ENCODE peak calls at places on chromosomes 7 and 10, in ten cellular contexts. D, U, P, V, S, L, J, B, E and F are unnamed samples.

GRCh38 chr7:159070422-159071148 is 74.1 kb downstream of the VIPR2 start:
- DNase-seq in V (no peak), D (no peak), S (no peak), L (peak), U (no peak), B (no peak), P (peak), E (no peak), J (no peak), F (no peak)

GRCh38 chr7:47531584-47532492 is 50.1 kb downstream of the TNS3 start:
- DNase-seq in D (no peak), B (no peak), S (no peak), J (no peak), L (no peak), V (no peak), U (no peak), E (no peak), P (no peak), F (no peak)

GRCh38 chr7:79282882-79283602 is 170.4 kb downstream of the MAGI2 start:
- DNase-seq in J (peak), D (peak), S (peak), P (peak), U (peak), B (no peak), L (peak), V (no peak), E (no peak), F (peak)

GRCh38 chr10:20955355-20955893 is 58.3 kb upstream of the NEBL start:
- DNase-seq in E (no peak), D (no peak), U (no peak), P (peak), V (no peak), B (no peak), L (no peak), J (no peak), S (no peak), F (no peak)

GRCh38 chr10:111972109-111972508 is 211.5 kb downstream of the GPAM start:
- DNase-seq in D (peak), B (no peak), V (no peak), J (no peak), U (no peak), P (peak), L (no peak), E (no peak), S (no peak), F (no peak)

GRCh38 chr7:26346611-26347200 is 55.0 kb downstream of the SNX10 start:
- DNase-seq in V (no peak), U (no peak), L (no peak), J (peak), D (no peak), E (peak), P (peak), B (no peak), S (no peak), F (peak)

GRCh38 chr7:156478486-156478885 is 162.1 kb upstream of the RNF32 start:
- DNase-seq in S (no peak), V (no peak), J (no peak), U (no peak), B (no peak), D (no peak), E (no peak), L (no peak), P (no peak), F (no peak)

GRCh38 chr7:113907617-113908016 is 11.2 kb downstream of the PPP1R3A start:
- DNase-seq in P (no peak), S (no peak), U (no peak), D (no peak), V (no peak), B (no peak), L (no peak), J (no peak), E (no peak), F (no peak)

GRCh38 chr7:117143580-117143979 is 179.3 kb downstream of the WNT2 start:
- DNase-seq in U (no peak), S (no peak), E (no peak), D (no peak), V (no peak), J (peak), P (peak), B (no peak), L (peak), F (peak)

GRCh38 chr10:91935886-91936285 is 12.3 kb downstream of the BTAF1 start:
- DNase-seq in J (peak), V (no peak), L (no peak), S (no peak), D (no peak), U (no peak), B (no peak), E (no peak), P (peak), F (peak)

GRCh38 chr7:85150624-85151023 is 36.2 kb downstream of the SEMA3D start:
- DNase-seq in D (no peak), B (no peak), P (no peak), E (no peak), J (no peak), L (no peak), U (no peak), V (no peak), S (no peak), F (no peak)

GRCh38 chr7:80379034-80379433 is 132.8 kb downstream of the GNAT3 start:
- DNase-seq in P (peak), U (no peak), S (no peak), V (no peak), L (peak), D (peak), B (no peak), E (no peak), J (peak), F (peak)

GRCh38 chr7:27245798-27246691 is 3.4 kb downstream of the EVX1 start:
- DNase-seq in S (no peak), L (no peak), E (no peak), P (no peak), U (no peak), B (peak), D (no peak), V (no peak), J (no peak), F (peak)

GRCh38 chr7:102912742-102913141 is at the start of gene LRRC17:
- DNase-seq in J (peak), E (no peak), B (no peak), S (no peak), L (peak), P (peak), V (no peak), D (peak), U (peak), F (no peak)

GRCh38 chr10:106576534-106576933 is 588.0 kb downstream of the SORCS1 start:
- DNase-seq in U (no peak), V (no peak), S (no peak), L (no peak), J (no peak), B (no peak), D (no peak), P (no peak), E (no peak), F (no peak)

GRCh38 chr10:14618669-14619068 is 156.0 kb downstream of the FAM107B start:
- DNase-seq in S (no peak), V (no peak), J (no peak), P (no peak), D (no peak), B (no peak), E (no peak), U (no peak), L (no peak), F (no peak)

GRCh38 chr7:156194813-156195212 is 382.6 kb upstream of the SHH start:
- DNase-seq in E (no peak), J (no peak), D (no peak), U (no peak), P (no peak), B (no peak), V (no peak), S (no peak), L (no peak), F (no peak)

GRCh38 chr7:101677421-101678137 is 48.5 kb upstream of the MYL10 start:
- DNase-seq in L (no peak), D (no peak), S (no peak), V (no peak), E (no peak), P (peak), J (peak), U (no peak), B (no peak), F (peak)

GRCh38 chr10:104246981-104247380 is 7.7 kb upstream of the GSTO1 start:
- DNase-seq in D (peak), E (no peak), P (peak), L (peak), J (peak), S (no peak), V (no peak), U (no peak), B (no peak), F (peak)

GRCh38 chr7:77222819-77223218 is 23.2 kb upstream of the FGL2 start:
- DNase-seq in U (no peak), S (no peak), B (no peak), D (no peak), E (no peak), P (no peak), V (no peak), L (no peak), J (no peak), F (no peak)

GRCh38 chr10:18918545-18918944 is 130.1 kb upstream of the MALRD1 start:
- DNase-seq in L (peak), J (peak), U (peak), S (no peak), E (no peak), V (no peak), D (peak), B (no peak), P (peak), F (peak)

GRCh38 chr7:30472771-30473392 is 5.7 kb downstream of the NOD1 start:
- DNase-seq in E (no peak), B (no peak), P (peak), S (peak), J (peak), U (no peak), V (peak), D (peak), L (peak), F (peak)

GRCh38 chr7:23473848-23474097 is 3.5 kb upstream of the IGF2BP3 start:
- DNase-seq in S (no peak), B (no peak), E (no peak), J (no peak), P (no peak), V (no peak), U (no peak), D (no peak), L (no peak), F (no peak)

GRCh38 chr7:75950111-75950681 is 35.2 kb downstream of the POR start:
- DNase-seq in D (no peak), E (no peak), J (no peak), L (no peak), U (no peak), B (peak), P (no peak), V (no peak), S (no peak), F (no peak)

GRCh38 chr7:55593515-55594318 is 21.4 kb upstream of the VOPP1 start:
- DNase-seq in J (peak), E (peak), D (peak), P (peak), V (no peak), B (peak), L (peak), U (no peak), S (no peak), F (peak)

GRCh38 chr10:386751-387693 is 251.8 kb downstream of the ZMYND11 start:
- DNase-seq in P (no peak), D (no peak), V (no peak), U (no peak), S (no peak), L (no peak), B (no peak), E (no peak), J (no peak), F (no peak)

GRCh38 chr10:74932648-74933047 is 106.2 kb downstream of the KAT6B start:
- DNase-seq in D (no peak), U (no peak), P (peak), B (peak), L (no peak), J (no peak), V (peak), E (no peak), S (no peak), F (no peak)

GRCh38 chr10:47277352-47278151 is 22.4 kb upstream of the GDF10 start:
- DNase-seq in P (no peak), E (no peak), S (no peak), L (no peak), U (no peak), J (no peak), V (no peak), D (no peak), B (no peak), F (peak)

GRCh38 chr7:5396999-5397656 is 26.5 kb downstream of the TNRC18 start:
- DNase-seq in U (peak), B (peak), P (peak), D (peak), J (peak), L (peak), V (peak), S (no peak), E (peak), F (peak)

GRCh38 chr7:2978403-2978802 is 65.3 kb downstream of the CARD11 start:
- DNase-seq in E (peak), B (no peak), P (no peak), U (no peak), D (no peak), L (no peak), S (no peak), J (no peak), V (no peak), F (peak)

GRCh38 chr7:2980406-2981102 is 63.1 kb downstream of the CARD11 start:
- DNase-seq in B (no peak), J (no peak), V (no peak), P (no peak), S (no peak), D (no peak), E (peak), L (no peak), U (no peak), F (no peak)

GRCh38 chr7:2979951-2980350 is 63.7 kb downstream of the CARD11 start:
- DNase-seq in L (no peak), E (peak), P (no peak), S (no peak), U (no peak), D (no peak), B (no peak), J (no peak), V (no peak), F (no peak)

GRCh38 chr7:2981103-2981480 is 62.6 kb downstream of the CARD11 start:
- DNase-seq in S (no peak), B (no peak), U (no peak), J (no peak), V (no peak), E (no peak), L (no peak), D (no peak), P (no peak), F (no peak)

GRCh38 chr7:2979276-2979675 is 64.4 kb downstream of the CARD11 start:
- DNase-seq in J (no peak), L (no peak), S (no peak), V (no peak), P (no peak), B (no peak), D (no peak), E (peak), U (no peak), F (no peak)
- TF ChIP-seq CTCF in J (no peak), L (no peak), S (no peak), V (no peak), P (no peak), B (no peak), D (no peak), E (no peak), U (no peak), F (peak)

GRCh38 chr10:95909591-95909990 is 1.8 kb downstream of the CC2D2B start:
- DNase-seq in L (no peak), E (no peak), D (no peak), P (no peak), J (no peak), U (no peak), B (no peak), S (no peak), V (no peak), F (no peak)

GRCh38 chr10:95908450-95908849 is 675 bp downstream of the CC2D2B start:
- DNase-seq in P (no peak), B (no peak), D (no peak), E (no peak), V (no peak), S (no peak), L (no peak), J (no peak), U (no peak), F (no peak)

GRCh38 chr10:95907454-95908253 is at the start of gene CC2D2B:
- DNase-seq in P (peak), S (no peak), L (peak), E (peak), B (peak), V (peak), J (peak), U (peak), D (peak), F (peak)

DNA sequence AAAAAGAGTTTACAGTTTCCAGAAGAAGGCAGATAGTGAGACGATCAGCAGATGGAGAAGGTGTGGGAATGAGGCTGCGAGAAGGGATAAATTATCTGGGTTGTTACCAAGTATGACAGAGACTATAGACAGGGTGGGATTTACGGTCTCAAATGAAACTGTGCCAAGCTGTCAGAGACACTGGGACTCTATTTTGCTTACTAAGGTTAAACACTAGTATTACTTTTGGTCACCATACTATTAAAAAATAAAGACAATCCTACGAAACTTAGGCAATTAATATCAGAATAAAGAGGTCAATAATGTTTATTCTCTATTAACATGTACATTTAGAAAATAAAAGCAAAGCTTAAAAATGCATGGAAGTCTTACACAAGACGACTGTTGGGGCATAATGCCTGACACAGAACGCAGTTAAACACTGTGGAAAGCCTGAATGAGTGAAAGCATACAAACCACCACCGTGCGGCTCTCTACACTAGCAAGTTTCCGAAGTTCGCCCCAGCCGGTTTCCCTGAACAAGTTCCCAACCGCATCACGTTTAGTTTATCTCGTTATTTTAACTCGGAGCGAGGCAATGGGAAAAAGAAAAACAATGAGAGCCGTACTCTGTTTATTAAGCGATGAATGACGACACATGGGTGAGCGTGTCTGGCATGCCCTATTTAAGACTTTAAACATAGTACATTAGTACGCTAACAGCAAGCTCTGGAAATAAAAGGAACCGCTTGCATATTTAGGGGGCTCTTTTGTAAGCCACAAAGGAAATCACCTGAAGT is 911 bp upstream of the CC2D2B start:
- DNase-seq in V (peak), E (no peak), L (peak), U (peak), S (no peak), D (peak), J (peak), B (peak), P (peak), F (peak)
- H3K4me3 ChIP-seq in V (peak), E (peak), L (peak), U (peak), S (peak), D (peak), J (peak), B (peak), P (peak), F (peak)

GRCh38 chr10:29243750-29244149 is 45.1 kb upstream of the LYZL1 start:
- DNase-seq in E (no peak), V (no peak), D (no peak), L (no peak), B (no peak), S (no peak), P (peak), J (no peak), U (no peak), F (peak)
- TF ChIP-seq CTCF in E (peak), V (no peak), D (peak), L (peak), B (peak), S (peak), P (peak), J (peak), U (peak), F (peak)

GRCh38 chr10:133309111-133309719 is 501 bp downstream of the ZNF511 start:
- DNase-seq in B (peak), J (peak), P (peak), V (peak), L (peak), S (no peak), D (peak), E (peak), U (peak), F (peak)

GRCh38 chr10:133307776-133308430 is 769 bp downstream of the TUBGCP2 start:
- DNase-seq in V (no peak), S (no peak), P (peak), B (peak), D (peak), J (peak), U (no peak), E (peak), L (peak), F (peak)

GRCh38 chr10:133306097-133306476 is 2.6 kb downstream of the TUBGCP2 start:
- DNase-seq in U (no peak), L (no peak), S (no peak), E (no peak), P (no peak), J (no peak), B (no peak), V (no peak), D (no peak), F (no peak)

GRCh38 chr10:133308431-133309110 is at the start of the genes TUBGCP2 and ZNF511:
- DNase-seq in U (no peak), V (peak), D (peak), S (no peak), J (peak), L (peak), E (peak), B (peak), P (peak), F (peak)

DNA sequence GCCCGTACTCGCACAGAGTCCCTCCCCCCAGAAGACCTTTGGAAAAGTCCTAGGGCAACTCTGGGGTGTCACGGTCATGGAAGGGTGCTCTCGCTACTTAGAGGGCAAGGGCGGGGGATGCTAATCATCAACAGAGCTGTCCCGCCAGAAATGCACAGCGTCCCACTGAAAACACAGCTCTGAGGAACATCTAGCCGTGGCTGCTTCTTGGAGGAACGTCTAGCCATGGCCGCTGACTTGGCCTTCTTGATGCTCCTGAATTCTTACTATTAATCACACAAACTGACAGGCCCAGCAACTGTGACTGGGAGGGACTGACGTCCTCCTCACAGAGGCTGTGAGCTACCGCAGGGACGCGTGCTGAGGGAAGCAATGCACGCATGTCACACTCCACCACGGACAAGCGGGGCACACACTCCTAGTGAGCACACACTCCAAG is 1.7 kb downstream of the TUBGCP2 start:
- DNase-seq in V (no peak), J (no peak), P (no peak), L (no peak), S (no peak), B (no peak), E (no peak), U (no peak), D (no peak), F (no peak)
- H3K4me3 ChIP-seq in V (no peak), J (no peak), P (no peak), L (no peak), S (peak), B (peak), E (peak), U (peak), D (peak), F (no peak)

GRCh38 chr10:114353383-114353782 is 50.9 kb downstream of the AFAP1L2 start:
- DNase-seq in B (no peak), V (no peak), U (no peak), J (no peak), P (no peak), S (no peak), L (no peak), D (no peak), E (no peak), F (no peak)

GRCh38 chr10:114350751-114351150 is 53.6 kb downstream of the AFAP1L2 start:
- DNase-seq in D (no peak), U (no peak), J (no peak), P (no peak), B (no peak), V (no peak), S (no peak), E (no peak), L (no peak), F (no peak)

GRCh38 chr10:114356786-114357588 is 47.3 kb downstream of the AFAP1L2 start:
- DNase-seq in J (peak), L (no peak), B (no peak), U (peak), E (no peak), V (no peak), P (peak), S (no peak), D (peak), F (peak)

GRCh38 chr10:114349505-114350211 is 54.6 kb downstream of the AFAP1L2 start:
- DNase-seq in L (no peak), J (no peak), E (no peak), V (peak), D (no peak), S (no peak), B (no peak), P (no peak), U (no peak), F (no peak)

GRCh38 chr10:114352653-114353298 is 51.5 kb downstream of the AFAP1L2 start:
- DNase-seq in U (no peak), J (no peak), V (no peak), B (no peak), S (no peak), P (no peak), L (no peak), E (no peak), D (no peak), F (no peak)
- TF ChIP-seq CTCF in U (no peak), J (no peak), V (no peak), B (no peak), S (no peak), P (no peak), L (no peak), E (no peak), D (no peak), F (no peak)